ENCODE peak calls at places on chromosomes 12 and 14, in eight cellular contexts. One of them, this sample, is unnamed.

GRCh38 chr12:24997970-24998582 is 49.2 kb upstream of the BCAT1 start:
- DNase-seq in aorta: no peak
- DNase-seq in CD4-positive, CD25-positive, alpha-beta regulatory T cell: no peak
- DNase-seq in AG08396: peak
- DNase-seq in activated CD4-positive, alpha-beta T cell treated with anti-CD3 and anti-CD28 coated beads, Interleukin-2, amount 50 U/mL, for 48 hours: no peak
- DNase-seq in cardiac fibroblast: peak
- DNase-seq in NCI-H1092 treated with DMSO at 0.1 percent for 48 hours: no peak
- DNase-seq in EH: peak
- DNase-seq in this sample: no peak

GRCh38 chr14:79638647-79639266 is 572.5 kb downstream of the DIO2 start:
- DNase-seq in EH: no peak
- DNase-seq in cardiac fibroblast: no peak
- DNase-seq in aorta: no peak
- DNase-seq in AG08396: no peak
- DNase-seq in CD4-positive, CD25-positive, alpha-beta regulatory T cell: no peak
- DNase-seq in NCI-H1092 treated with DMSO at 0.1 percent for 48 hours: no peak
- DNase-seq in activated CD4-positive, alpha-beta T cell treated with anti-CD3 and anti-CD28 coated beads, Interleukin-2, amount 50 U/mL, for 48 hours: no peak
- DNase-seq in this sample: no peak

GRCh38 chr12:96247567-96247962 is 53.4 kb downstream of the ELK3 start:
- DNase-seq in AG08396: no peak
- DNase-seq in activated CD4-positive, alpha-beta T cell treated with anti-CD3 and anti-CD28 coated beads, Interleukin-2, amount 50 U/mL, for 48 hours: peak
- DNase-seq in cardiac fibroblast: no peak
- DNase-seq in aorta: no peak
- DNase-seq in NCI-H1092 treated with DMSO at 0.1 percent for 48 hours: no peak
- DNase-seq in EH: peak
- DNase-seq in CD4-positive, CD25-positive, alpha-beta regulatory T cell: no peak
- DNase-seq in this sample: no peak

GRCh38 chr14:60327447-60328331 is 78.7 kb downstream of the PPM1A start:
- DNase-seq in cardiac fibroblast: no peak
- DNase-seq in EH: peak
- DNase-seq in NCI-H1092 treated with DMSO at 0.1 percent for 48 hours: peak
- DNase-seq in activated CD4-positive, alpha-beta T cell treated with anti-CD3 and anti-CD28 coated beads, Interleukin-2, amount 50 U/mL, for 48 hours: peak
- DNase-seq in AG08396: peak
- DNase-seq in aorta: no peak
- DNase-seq in CD4-positive, CD25-positive, alpha-beta regulatory T cell: no peak
- DNase-seq in this sample: peak

GRCh38 chr14:71341160-71341559 is 433.9 kb downstream of the PCNX1 start:
- DNase-seq in cardiac fibroblast: no peak
- DNase-seq in aorta: no peak
- DNase-seq in AG08396: no peak
- DNase-seq in CD4-positive, CD25-positive, alpha-beta regulatory T cell: no peak
- DNase-seq in activated CD4-positive, alpha-beta T cell treated with anti-CD3 and anti-CD28 coated beads, Interleukin-2, amount 50 U/mL, for 48 hours: no peak
- DNase-seq in EH: no peak
- DNase-seq in NCI-H1092 treated with DMSO at 0.1 percent for 48 hours: no peak
- DNase-seq in this sample: no peak

GRCh38 chr12:2286461-2287131 is 233.8 kb downstream of the CACNA1C start:
- DNase-seq in aorta: peak
- DNase-seq in activated CD4-positive, alpha-beta T cell treated with anti-CD3 and anti-CD28 coated beads, Interleukin-2, amount 50 U/mL, for 48 hours: no peak
- DNase-seq in cardiac fibroblast: no peak
- DNase-seq in AG08396: peak
- DNase-seq in CD4-positive, CD25-positive, alpha-beta regulatory T cell: no peak
- DNase-seq in EH: peak
- DNase-seq in NCI-H1092 treated with DMSO at 0.1 percent for 48 hours: no peak
- DNase-seq in this sample: no peak

GRCh38 chr14:50944647-50945413 is 547 bp upstream of the PYGL start:
- DNase-seq in activated CD4-positive, alpha-beta T cell treated with anti-CD3 and anti-CD28 coated beads, Interleukin-2, amount 50 U/mL, for 48 hours: peak
- DNase-seq in EH: peak
- DNase-seq in cardiac fibroblast: peak
- DNase-seq in CD4-positive, CD25-positive, alpha-beta regulatory T cell: no peak
- DNase-seq in aorta: peak
- DNase-seq in AG08396: peak
- DNase-seq in NCI-H1092 treated with DMSO at 0.1 percent for 48 hours: peak
- DNase-seq in this sample: no peak

GRCh38 chr12:2411011-2411410 is 358.2 kb downstream of the CACNA1C start:
- DNase-seq in activated CD4-positive, alpha-beta T cell treated with anti-CD3 and anti-CD28 coated beads, Interleukin-2, amount 50 U/mL, for 48 hours: no peak
- DNase-seq in EH: no peak
- DNase-seq in CD4-positive, CD25-positive, alpha-beta regulatory T cell: no peak
- DNase-seq in NCI-H1092 treated with DMSO at 0.1 percent for 48 hours: no peak
- DNase-seq in AG08396: no peak
- DNase-seq in cardiac fibroblast: no peak
- DNase-seq in aorta: no peak
- DNase-seq in this sample: no peak

GRCh38 chr12:76083761-76084276 is 666 bp downstream of the NAP1L1 start:
- DNase-seq in activated CD4-positive, alpha-beta T cell treated with anti-CD3 and anti-CD28 coated beads, Interleukin-2, amount 50 U/mL, for 48 hours: peak
- DNase-seq in NCI-H1092 treated with DMSO at 0.1 percent for 48 hours: peak
- DNase-seq in CD4-positive, CD25-positive, alpha-beta regulatory T cell: peak
- DNase-seq in AG08396: peak
- DNase-seq in EH: peak
- DNase-seq in aorta: peak
- DNase-seq in cardiac fibroblast: peak
- DNase-seq in this sample: peak

GRCh38 chr12:79441534-79441933 is 249.2 kb downstream of the PAWR start:
- DNase-seq in cardiac fibroblast: peak
- DNase-seq in aorta: no peak
- DNase-seq in NCI-H1092 treated with DMSO at 0.1 percent for 48 hours: no peak
- DNase-seq in activated CD4-positive, alpha-beta T cell treated with anti-CD3 and anti-CD28 coated beads, Interleukin-2, amount 50 U/mL, for 48 hours: no peak
- DNase-seq in EH: no peak
- DNase-seq in CD4-positive, CD25-positive, alpha-beta regulatory T cell: no peak
- DNase-seq in AG08396: no peak
- DNase-seq in this sample: no peak

GRCh38 chr12:124152733-124153132 is 142.2 kb upstream of the RFLNA start:
- DNase-seq in activated CD4-positive, alpha-beta T cell treated with anti-CD3 and anti-CD28 coated beads, Interleukin-2, amount 50 U/mL, for 48 hours: no peak
- DNase-seq in NCI-H1092 treated with DMSO at 0.1 percent for 48 hours: no peak
- DNase-seq in CD4-positive, CD25-positive, alpha-beta regulatory T cell: no peak
- DNase-seq in cardiac fibroblast: peak
- DNase-seq in aorta: no peak
- DNase-seq in AG08396: no peak
- DNase-seq in EH: peak
- DNase-seq in this sample: no peak

GRCh38 chr14:73238941-73239340 is 1.6 kb downstream of the PAPLN start:
- DNase-seq in EH: no peak
- DNase-seq in activated CD4-positive, alpha-beta T cell treated with anti-CD3 and anti-CD28 coated beads, Interleukin-2, amount 50 U/mL, for 48 hours: no peak
- DNase-seq in cardiac fibroblast: no peak
- DNase-seq in aorta: peak
- DNase-seq in AG08396: peak
- DNase-seq in NCI-H1092 treated with DMSO at 0.1 percent for 48 hours: no peak
- DNase-seq in CD4-positive, CD25-positive, alpha-beta regulatory T cell: no peak
- DNase-seq in this sample: no peak

GRCh38 chr14:72855913-72856312 is 38.0 kb downstream of the DPF3 start:
- DNase-seq in CD4-positive, CD25-positive, alpha-beta regulatory T cell: no peak
- DNase-seq in activated CD4-positive, alpha-beta T cell treated with anti-CD3 and anti-CD28 coated beads, Interleukin-2, amount 50 U/mL, for 48 hours: no peak
- DNase-seq in cardiac fibroblast: peak
- DNase-seq in AG08396: peak
- DNase-seq in NCI-H1092 treated with DMSO at 0.1 percent for 48 hours: no peak
- DNase-seq in EH: peak
- DNase-seq in aorta: no peak
- DNase-seq in this sample: no peak

GRCh38 chr14:68692916-68693771 is 99.7 kb downstream of the ZFP36L1 start:
- DNase-seq in cardiac fibroblast: peak
- DNase-seq in CD4-positive, CD25-positive, alpha-beta regulatory T cell: no peak
- DNase-seq in aorta: no peak
- DNase-seq in AG08396: no peak
- DNase-seq in NCI-H1092 treated with DMSO at 0.1 percent for 48 hours: no peak
- DNase-seq in EH: peak
- DNase-seq in activated CD4-positive, alpha-beta T cell treated with anti-CD3 and anti-CD28 coated beads, Interleukin-2, amount 50 U/mL, for 48 hours: no peak
- DNase-seq in this sample: no peak

GRCh38 chr12:19110541-19110940 is 19.0 kb upstream of the PLEKHA5 start:
- DNase-seq in EH: no peak
- DNase-seq in AG08396: no peak
- DNase-seq in CD4-positive, CD25-positive, alpha-beta regulatory T cell: no peak
- DNase-seq in cardiac fibroblast: peak
- DNase-seq in NCI-H1092 treated with DMSO at 0.1 percent for 48 hours: no peak
- DNase-seq in aorta: no peak
- DNase-seq in activated CD4-positive, alpha-beta T cell treated with anti-CD3 and anti-CD28 coated beads, Interleukin-2, amount 50 U/mL, for 48 hours: no peak
- DNase-seq in this sample: no peak

GRCh38 chr12:94872671-94873367 is 130.7 kb downstream of the NDUFA12 start:
- DNase-seq in aorta: no peak
- DNase-seq in cardiac fibroblast: no peak
- DNase-seq in NCI-H1092 treated with DMSO at 0.1 percent for 48 hours: peak
- DNase-seq in activated CD4-positive, alpha-beta T cell treated with anti-CD3 and anti-CD28 coated beads, Interleukin-2, amount 50 U/mL, for 48 hours: no peak
- DNase-seq in AG08396: no peak
- DNase-seq in CD4-positive, CD25-positive, alpha-beta regulatory T cell: no peak
- DNase-seq in EH: no peak
- DNase-seq in this sample: no peak

GRCh38 chr14:60734465-60735242 is at the start of gene MNAT1:
- DNase-seq in AG08396: peak
- DNase-seq in NCI-H1092 treated with DMSO at 0.1 percent for 48 hours: peak
- DNase-seq in EH: peak
- DNase-seq in cardiac fibroblast: peak
- DNase-seq in activated CD4-positive, alpha-beta T cell treated with anti-CD3 and anti-CD28 coated beads, Interleukin-2, amount 50 U/mL, for 48 hours: peak
- DNase-seq in aorta: peak
- DNase-seq in CD4-positive, CD25-positive, alpha-beta regulatory T cell: peak
- DNase-seq in this sample: peak

GRCh38 chr12:1491983-1492697 is 102.2 kb downstream of the FBXL14 start:
- DNase-seq in aorta: no peak
- DNase-seq in EH: no peak
- DNase-seq in activated CD4-positive, alpha-beta T cell treated with anti-CD3 and anti-CD28 coated beads, Interleukin-2, amount 50 U/mL, for 48 hours: no peak
- DNase-seq in cardiac fibroblast: no peak
- DNase-seq in NCI-H1092 treated with DMSO at 0.1 percent for 48 hours: no peak
- DNase-seq in AG08396: no peak
- DNase-seq in CD4-positive, CD25-positive, alpha-beta regulatory T cell: no peak
- DNase-seq in this sample: no peak

GRCh38 chr12:42705863-42706262 is 116.3 kb upstream of the PRICKLE1 start:
- DNase-seq in activated CD4-positive, alpha-beta T cell treated with anti-CD3 and anti-CD28 coated beads, Interleukin-2, amount 50 U/mL, for 48 hours: no peak
- DNase-seq in NCI-H1092 treated with DMSO at 0.1 percent for 48 hours: no peak
- DNase-seq in AG08396: peak
- DNase-seq in aorta: peak
- DNase-seq in cardiac fibroblast: peak
- DNase-seq in CD4-positive, CD25-positive, alpha-beta regulatory T cell: no peak
- DNase-seq in EH: peak
- DNase-seq in this sample: no peak

GRCh38 chr12:120759591-120760348 is 34.1 kb downstream of the ACADS start:
- DNase-seq in EH: no peak
- DNase-seq in CD4-positive, CD25-positive, alpha-beta regulatory T cell: no peak
- DNase-seq in activated CD4-positive, alpha-beta T cell treated with anti-CD3 and anti-CD28 coated beads, Interleukin-2, amount 50 U/mL, for 48 hours: no peak
- DNase-seq in AG08396: no peak
- DNase-seq in NCI-H1092 treated with DMSO at 0.1 percent for 48 hours: peak
- DNase-seq in aorta: no peak
- DNase-seq in cardiac fibroblast: no peak
- DNase-seq in this sample: peak

GRCh38 chr12:74488134-74488533 is 49.5 kb upstream of the ATXN7L3B start:
- DNase-seq in aorta: no peak
- DNase-seq in cardiac fibroblast: no peak
- DNase-seq in EH: no peak
- DNase-seq in AG08396: no peak
- DNase-seq in CD4-positive, CD25-positive, alpha-beta regulatory T cell: no peak
- DNase-seq in activated CD4-positive, alpha-beta T cell treated with anti-CD3 and anti-CD28 coated beads, Interleukin-2, amount 50 U/mL, for 48 hours: no peak
- DNase-seq in NCI-H1092 treated with DMSO at 0.1 percent for 48 hours: no peak
- DNase-seq in this sample: no peak

GRCh38 chr14:63039800-63040380 is 5.4 kb downstream of the KCNH5 start:
- DNase-seq in cardiac fibroblast: peak
- DNase-seq in CD4-positive, CD25-positive, alpha-beta regulatory T cell: no peak
- DNase-seq in aorta: no peak
- DNase-seq in EH: peak
- DNase-seq in NCI-H1092 treated with DMSO at 0.1 percent for 48 hours: peak
- DNase-seq in AG08396: peak
- DNase-seq in activated CD4-positive, alpha-beta T cell treated with anti-CD3 and anti-CD28 coated beads, Interleukin-2, amount 50 U/mL, for 48 hours: no peak
- DNase-seq in this sample: peak

GRCh38 chr12:34399631-34400422 is 377.5 kb downstream of the ALG10 start:
- DNase-seq in EH: no peak
- DNase-seq in activated CD4-positive, alpha-beta T cell treated with anti-CD3 and anti-CD28 coated beads, Interleukin-2, amount 50 U/mL, for 48 hours: peak
- DNase-seq in CD4-positive, CD25-positive, alpha-beta regulatory T cell: no peak
- DNase-seq in AG08396: peak
- DNase-seq in aorta: peak
- DNase-seq in NCI-H1092 treated with DMSO at 0.1 percent for 48 hours: no peak
- DNase-seq in cardiac fibroblast: no peak
- DNase-seq in this sample: no peak

This sample was measured in NCI-H1436.